ENCODE peak calls at places on chromosome 11, in four cellular contexts. One of them, this sample, is unnamed.

GRCh38 chr11:64792482-64792881 is 10.5 kb downstream of the MAP4K2 start:
- DNase-seq in neural progenitor cell: no peak
- DNase-seq in HTR-8/SVneo: no peak
- DNase-seq in mucosa of gallbladder: no peak
- DNase-seq in this sample: no peak

GRCh38 chr11:1916132-1916985 is 3.1 kb upstream of the TNNT3 start:
- DNase-seq in neural progenitor cell: no peak
- DNase-seq in HTR-8/SVneo: no peak
- DNase-seq in mucosa of gallbladder: no peak
- DNase-seq in this sample: no peak

GRCh38 chr11:19345848-19346681 is 105.3 kb upstream of the E2F8 start:
- DNase-seq in neural progenitor cell: peak
- DNase-seq in HTR-8/SVneo: no peak
- DNase-seq in mucosa of gallbladder: no peak
- DNase-seq in this sample: no peak

GRCh38 chr11:60863550-60864521 is 3.5 kb upstream of the ZP1 start:
- DNase-seq in neural progenitor cell: no peak
- DNase-seq in HTR-8/SVneo: no peak
- DNase-seq in mucosa of gallbladder: no peak
- DNase-seq in this sample: no peak

GRCh38 chr11:32895471-32895870 is 2.9 kb downstream of the QSER1 start:
- DNase-seq in neural progenitor cell: no peak
- DNase-seq in HTR-8/SVneo: no peak
- DNase-seq in mucosa of gallbladder: no peak
- DNase-seq in this sample: no peak

GRCh38 chr11:14094481-14095037 is 132.0 kb downstream of the SPON1 start:
- DNase-seq in neural progenitor cell: no peak
- DNase-seq in HTR-8/SVneo: no peak
- DNase-seq in mucosa of gallbladder: no peak
- DNase-seq in this sample: no peak

GRCh38 chr11:115959098-115959497 is 454.9 kb upstream of the CADM1 start:
- DNase-seq in neural progenitor cell: no peak
- DNase-seq in HTR-8/SVneo: no peak
- DNase-seq in mucosa of gallbladder: peak
- DNase-seq in this sample: no peak

GRCh38 chr11:12287374-12288211 is 89.8 kb upstream of the PARVA start:
- DNase-seq in neural progenitor cell: peak
- DNase-seq in HTR-8/SVneo: peak
- DNase-seq in mucosa of gallbladder: no peak
- DNase-seq in this sample: peak

GRCh38 chr11:36187618-36188017 is 101.6 kb downstream of the COMMD9 start:
- DNase-seq in neural progenitor cell: no peak
- DNase-seq in HTR-8/SVneo: no peak
- DNase-seq in mucosa of gallbladder: no peak
- DNase-seq in this sample: no peak

GRCh38 chr11:61057615-61058014 is 44.7 kb upstream of the CD5 start:
- DNase-seq in neural progenitor cell: no peak
- DNase-seq in HTR-8/SVneo: no peak
- DNase-seq in mucosa of gallbladder: no peak
- DNase-seq in this sample: no peak

GRCh38 chr11:66686100-66686785 is 8.6 kb upstream of the RBM4B start:
- DNase-seq in neural progenitor cell: no peak
- DNase-seq in HTR-8/SVneo: no peak
- DNase-seq in mucosa of gallbladder: no peak
- DNase-seq in this sample: no peak

This sample was measured in activated CD8-positive, alpha-beta T cell treated with anti-CD3 and anti-CD28 coated beads, Interleukin-2, amount 10 ng/mL, durations not matched to agents 7 days and 5 days.